ENCODE peak calls at places on chromosomes 4 and X, in eight cellular contexts. M, P, Q, T, C, O, J and K are unnamed samples. For H3K27me3 and H3K36me3, the result is how much of the 10 kb centered on the place peaks cover.

GRCh38 chrX:47194388-47194787 is 759 bp downstream of the UBA1 start:
- DNase-seq in M (no peak), P (no peak), O (no peak), J (no peak), T (no peak), Q (no peak), C (no peak), K (no peak)

GRCh38 chrX:81202413-81202794 is 502 bp downstream of the SH3BGRL start:
- DNase-seq in O (no peak), C (peak), T (peak), M (no peak), Q (peak), J (peak), P (no peak), K (no peak)

GRCh38 chrX:130091976-130092522 is 18.2 kb downstream of the ELF4 start:
- DNase-seq in C (peak), M (no peak), Q (no peak), P (no peak), T (no peak), O (no peak), J (peak), K (no peak)

GRCh38 chr4:165328708-165329107 is 1.2 kb downstream of the MSMO1 start:
- DNase-seq in C (no peak), Q (peak), J (peak), O (peak), M (no peak), T (no peak), P (no peak), K (no peak)

GRCh38 chr4:7721984-7722551 is 217.6 kb downstream of the AFAP1 start:
- DNase-seq in O (no peak), M (no peak), C (no peak), Q (no peak), J (peak), P (no peak), T (no peak), K (no peak)

GRCh38 chr4:106541253-106541652 is 172.7 kb upstream of the GIMD1 start:
- DNase-seq in P (peak), T (peak), M (no peak), C (no peak), Q (peak), J (peak), O (no peak), K (no peak)

GRCh38 chr4:23876418-23877089 is 13.3 kb downstream of the PPARGC1A start:
- DNase-seq in Q (no peak), C (no peak), O (no peak), M (no peak), T (no peak), J (no peak), P (no peak), K (no peak)

GRCh38 chr4:54800831-54801530 is 143.2 kb downstream of the KIT start:
- DNase-seq in J (no peak), T (no peak), M (no peak), Q (no peak), O (no peak), P (no peak), C (peak), K (no peak)

GRCh38 chr4:71545168-71545567 is 206.3 kb downstream of the SLC4A4 start:
- DNase-seq in J (no peak), P (no peak), M (no peak), Q (peak), C (no peak), T (peak), O (no peak), K (no peak)

GRCh38 chrX:41824551-41824950 is 98.8 kb downstream of the CASK start:
- DNase-seq in O (no peak), Q (peak), P (peak), M (peak), T (peak), J (peak), C (no peak), K (no peak)

GRCh38 chrX:100512471-100512870 is 72.3 kb upstream of the TNMD start:
- DNase-seq in P (peak), Q (peak), C (no peak), O (peak), J (peak), M (peak), T (peak), K (no peak)

GRCh38 chrX:12013220-12013619 is 125.1 kb upstream of the FRMPD4 start:
- DNase-seq in O (no peak), C (no peak), P (peak), Q (peak), J (peak), M (no peak), T (peak), K (no peak)

GRCh38 chr4:174248407-174248806 is 35.1 kb downstream of the FBXO8 start:
- DNase-seq in J (no peak), O (no peak), P (no peak), M (no peak), Q (no peak), T (no peak), C (no peak), K (no peak)

GRCh38 chrX:16838202-16839066 is 31.7 kb downstream of the RBBP7 start:
- DNase-seq in O (peak), C (no peak), T (peak), P (peak), M (no peak), Q (peak), J (peak), K (no peak)

GRCh38 chr4:8404791-8405515 is 35.6 kb downstream of the ACOX3 start:
- DNase-seq in Q (no peak), P (no peak), C (no peak), J (no peak), O (no peak), T (no peak), M (no peak), K (no peak)

GRCh38 chrX:23317799-23318724 is 16.6 kb upstream of the PTCHD1 start:
- DNase-seq in P (no peak), O (peak), T (no peak), M (no peak), J (peak), C (peak), Q (peak), K (no peak)

GRCh38 chr4:5921074-5921473 is 28.2 kb upstream of the CRMP1 start:
- DNase-seq in M (no peak), C (no peak), T (no peak), J (no peak), Q (peak), P (no peak), O (no peak), K (no peak)
- H3K27me3 ChIP-seq in M (under half), C (under half), T (under half), J (under half), Q (under half), P (under half), O (under half), K (under half)

GRCh38 chrX:1912193-1912592 is 297.3 kb downstream of the ASMT start:
- DNase-seq in T (no peak), M (no peak), P (no peak), C (no peak), Q (no peak), O (no peak), J (no peak), K (no peak)

GRCh38 chrX:1906028-1906427 is 291.2 kb downstream of the ASMT start:
- DNase-seq in P (no peak), M (no peak), C (no peak), J (no peak), O (no peak), T (no peak), Q (no peak), K (no peak)

GRCh38 chrX:1911401-1912131 is 296.7 kb downstream of the ASMT start:
- DNase-seq in T (no peak), O (no peak), C (no peak), P (no peak), Q (no peak), M (no peak), J (no peak), K (no peak)

GRCh38 chrX:1909419-1910206 is 294.8 kb downstream of the ASMT start:
- DNase-seq in M (no peak), Q (no peak), C (no peak), P (no peak), T (no peak), O (peak), J (no peak), K (no peak)

GRCh38 chrX:1910207-1910470 is 295.3 kb downstream of the ASMT start:
- DNase-seq in T (no peak), C (no peak), M (no peak), P (no peak), J (no peak), Q (no peak), O (no peak), K (no peak)
- H3K9ac ChIP-seq in T (no peak), C (no peak), M (no peak), P (no peak), J (no peak), Q (no peak), O (no peak), K (no peak)

GRCh38 chr4:513327-513726 is 14.3 kb downstream of the PIGG start:
- DNase-seq in C (no peak), M (no peak), Q (no peak), O (no peak), P (no peak), J (no peak), T (no peak), K (no peak)

GRCh38 chr4:508675-509373 is 9.8 kb downstream of the PIGG start:
- DNase-seq in P (no peak), T (no peak), J (no peak), C (no peak), Q (no peak), M (no peak), O (no peak), K (no peak)

GRCh38 chr4:507745-508512 is 8.9 kb downstream of the PIGG start:
- DNase-seq in J (no peak), M (no peak), P (no peak), Q (no peak), T (no peak), O (no peak), C (no peak), K (no peak)

GRCh38 chr4:504076-504475 is 5.1 kb downstream of the PIGG start:
- DNase-seq in T (no peak), M (no peak), Q (no peak), J (no peak), O (no peak), C (no peak), P (no peak), K (no peak)

DNA sequence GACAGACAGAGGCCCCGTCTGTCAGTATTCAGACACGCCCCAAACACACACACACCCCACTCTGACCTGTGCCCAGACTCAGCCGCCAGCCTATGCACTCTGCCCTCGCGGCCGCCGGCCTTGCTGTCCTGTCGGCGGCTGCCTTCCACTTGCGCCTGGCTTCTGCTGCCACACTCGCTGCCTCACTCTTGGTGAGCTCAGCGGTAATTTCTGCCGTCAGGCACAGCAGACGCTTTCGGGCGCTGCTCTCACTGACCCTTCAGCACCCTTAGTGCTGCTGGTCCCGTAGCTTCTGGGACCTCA is 10.3 kb downstream of the PIGG start:
- DNase-seq in C (no peak), T (no peak), J (no peak), Q (no peak), O (no peak), M (no peak), P (no peak), K (no peak)
- H3K36me3 ChIP-seq in C (under half), T (under half), J (under half), Q (under half), O (under half), M (under half), P (under half), K (half or more)

GRCh38 chr4:16085822-16086221 is 2.0 kb upstream of the PROM1 start:
- DNase-seq in O (no peak), J (no peak), Q (no peak), T (no peak), C (peak), M (no peak), P (no peak), K (no peak)
- H3K27me3 ChIP-seq in O (under half), J (under half), Q (half or more), T (half or more), C (under half), M (under half), P (under half), K (under half)

GRCh38 chrX:118497180-118497814 is 1.7 kb downstream of the DOCK11 start:
- DNase-seq in J (no peak), T (no peak), O (no peak), Q (no peak), C (no peak), M (no peak), P (no peak), K (no peak)
- H3K9ac ChIP-seq in J (no peak), T (peak), O (no peak), Q (peak), C (no peak), M (no peak), P (peak), K (no peak)

GRCh38 chr4:102172341-102172740 is 172.9 kb downstream of the SLC39A8 start:
- DNase-seq in P (peak), C (no peak), O (peak), Q (no peak), M (no peak), J (no peak), T (no peak), K (peak)

GRCh38 chr4:102180080-102180479 is 165.2 kb downstream of the SLC39A8 start:
- DNase-seq in T (no peak), Q (no peak), M (no peak), C (no peak), O (no peak), J (peak), P (peak), K (no peak)

GRCh38 chr4:102169345-102169744 is 175.9 kb downstream of the SLC39A8 start:
- DNase-seq in C (no peak), Q (peak), P (peak), J (no peak), M (no peak), T (no peak), O (peak), K (peak)

GRCh38 chr4:102170910-102171309 is 174.4 kb downstream of the SLC39A8 start:
- DNase-seq in O (no peak), T (no peak), P (no peak), C (no peak), M (no peak), Q (no peak), J (no peak), K (no peak)

DNA sequence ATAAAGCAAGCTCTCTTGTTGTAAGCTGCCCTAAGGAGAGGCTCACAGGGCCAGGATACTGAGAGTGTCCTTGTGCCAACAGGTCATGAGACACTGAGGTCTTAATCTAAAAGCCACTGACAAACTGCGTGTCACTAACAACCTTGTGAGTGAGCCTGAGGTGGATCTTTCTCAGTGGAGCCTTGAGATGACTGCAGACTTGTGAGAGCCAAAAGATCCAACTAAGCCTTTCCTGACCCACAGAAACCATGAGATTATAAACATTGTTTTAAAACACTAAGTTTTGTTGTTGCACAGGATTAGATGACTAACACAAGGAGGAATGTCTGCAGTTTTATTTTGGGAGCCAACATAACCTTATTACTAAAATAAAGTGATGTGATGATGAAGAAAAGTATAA is 170.5 kb downstream of the SLC39A8 start:
- DNase-seq in T (peak), O (no peak), P (peak), C (no peak), Q (peak), J (peak), M (no peak), K (no peak)
- H3K36me3 ChIP-seq in T (under half), O (under half), P (under half), C (under half), Q (under half), J (under half), M (under half), K (under half)

DNA sequence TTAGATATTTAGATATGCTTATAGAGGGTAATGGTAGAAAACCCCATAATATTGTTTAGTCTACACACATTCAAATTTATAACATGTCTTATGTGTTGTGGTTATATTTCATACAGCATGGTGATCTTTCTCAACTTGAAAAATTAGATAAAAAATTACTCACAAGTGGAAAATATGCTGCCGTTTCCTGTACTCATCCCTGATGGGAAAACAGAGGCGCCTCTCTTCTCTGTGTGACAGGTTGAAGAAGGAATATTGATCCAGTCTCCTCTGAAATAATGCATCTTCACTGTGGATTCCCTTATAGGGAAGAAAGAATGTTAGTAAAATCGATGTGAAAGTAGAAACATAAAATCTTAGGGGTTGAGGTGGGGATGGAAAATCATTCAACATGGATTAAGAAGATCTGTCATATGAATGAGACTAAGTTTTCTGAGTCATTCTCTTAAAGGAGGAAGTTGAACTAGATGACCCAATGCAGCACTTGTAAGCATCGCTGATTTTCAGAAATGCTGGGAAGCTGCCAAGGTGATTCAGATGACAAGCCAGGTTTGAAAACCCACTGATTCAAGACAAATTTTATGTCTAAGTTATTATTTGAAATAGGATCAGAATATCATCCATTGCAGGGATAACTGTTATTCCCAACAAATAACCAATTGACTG is 70.7 kb downstream of the ANKRD50 start:
- DNase-seq in P (peak), T (peak), Q (peak), M (peak), J (peak), O (no peak), C (peak), K (no peak)
- H3K27me3 ChIP-seq in P (under half), T (under half), Q (under half), M (under half), J (under half), O (under half), C (under half), K (under half)

GRCh38 chr4:37455301-37456062 is 210.9 kb downstream of the NWD2 start:
- DNase-seq in Q (no peak), T (no peak), O (no peak), J (no peak), M (no peak), P (no peak), C (no peak), K (no peak)
- H3K9ac ChIP-seq in Q (no peak), T (no peak), O (no peak), J (no peak), M (no peak), P (no peak), C (no peak), K (no peak)